ENCODE peak calls at places on chromosome 20, in ten cellular contexts. One of them, this sample, is unnamed.

GRCh38 chr20:59139998-59140397 is 23.6 kb upstream of the ZNF831 start:
- DNase-seq in HEK293T: no peak
- DNase-seq in ureter: no peak
- DNase-seq in T-helper 2 cell: no peak
- DNase-seq in stimulated activated CD4-positive, alpha-beta T cell treated with anti-CD3 and anti-CD28 coated beads, Interleukin-4, amount 100 ng/mL, for 24 hours: no peak
- DNase-seq in adipocyte: no peak
- DNase-seq in AG08396: no peak
- DNase-seq in activated naive CD4-positive, alpha-beta T cell treated with anti-CD3 and anti-CD28 coated beads for 36 hours: no peak
- DNase-seq in pancreas: no peak
- DNase-seq in NCI-H748 treated with DMSO at 0.1 percent for 48 hours: no peak
- DNase-seq in this sample: no peak

GRCh38 chr20:3910868-3911267 is 21.7 kb downstream of the PANK2 start:
- DNase-seq in pancreas: no peak
- DNase-seq in T-helper 2 cell: no peak
- DNase-seq in AG08396: no peak
- DNase-seq in ureter: no peak
- DNase-seq in activated naive CD4-positive, alpha-beta T cell treated with anti-CD3 and anti-CD28 coated beads for 36 hours: no peak
- DNase-seq in NCI-H748 treated with DMSO at 0.1 percent for 48 hours: no peak
- DNase-seq in adipocyte: no peak
- DNase-seq in stimulated activated CD4-positive, alpha-beta T cell treated with anti-CD3 and anti-CD28 coated beads, Interleukin-4, amount 100 ng/mL, for 24 hours: no peak
- DNase-seq in HEK293T: no peak
- DNase-seq in this sample: no peak

GRCh38 chr20:58570181-58570859 is 55.1 kb upstream of the APCDD1L start:
- DNase-seq in HEK293T: no peak
- DNase-seq in ureter: no peak
- DNase-seq in T-helper 2 cell: no peak
- DNase-seq in activated naive CD4-positive, alpha-beta T cell treated with anti-CD3 and anti-CD28 coated beads for 36 hours: no peak
- DNase-seq in NCI-H748 treated with DMSO at 0.1 percent for 48 hours: no peak
- DNase-seq in pancreas: no peak
- DNase-seq in adipocyte: peak
- DNase-seq in stimulated activated CD4-positive, alpha-beta T cell treated with anti-CD3 and anti-CD28 coated beads, Interleukin-4, amount 100 ng/mL, for 24 hours: no peak
- DNase-seq in AG08396: peak
- DNase-seq in this sample: no peak

GRCh38 chr20:63142933-63143332 is 73.0 kb downstream of the YTHDF1 start:
- DNase-seq in ureter: no peak
- DNase-seq in NCI-H748 treated with DMSO at 0.1 percent for 48 hours: no peak
- DNase-seq in T-helper 2 cell: no peak
- DNase-seq in stimulated activated CD4-positive, alpha-beta T cell treated with anti-CD3 and anti-CD28 coated beads, Interleukin-4, amount 100 ng/mL, for 24 hours: no peak
- DNase-seq in pancreas: no peak
- DNase-seq in AG08396: no peak
- DNase-seq in activated naive CD4-positive, alpha-beta T cell treated with anti-CD3 and anti-CD28 coated beads for 36 hours: no peak
- DNase-seq in HEK293T: no peak
- DNase-seq in adipocyte: no peak
- DNase-seq in this sample: no peak

GRCh38 chr20:1895674-1896496 is 678 bp downstream of the SIRPA start:
- DNase-seq in stimulated activated CD4-positive, alpha-beta T cell treated with anti-CD3 and anti-CD28 coated beads, Interleukin-4, amount 100 ng/mL, for 24 hours: no peak
- DNase-seq in T-helper 2 cell: no peak
- DNase-seq in HEK293T: no peak
- DNase-seq in activated naive CD4-positive, alpha-beta T cell treated with anti-CD3 and anti-CD28 coated beads for 36 hours: no peak
- DNase-seq in NCI-H748 treated with DMSO at 0.1 percent for 48 hours: no peak
- DNase-seq in ureter: no peak
- DNase-seq in adipocyte: peak
- DNase-seq in AG08396: peak
- DNase-seq in pancreas: no peak
- DNase-seq in this sample: no peak

GRCh38 chr20:34143951-34144350 is 31.9 kb upstream of the EIF2S2 start:
- DNase-seq in activated naive CD4-positive, alpha-beta T cell treated with anti-CD3 and anti-CD28 coated beads for 36 hours: no peak
- DNase-seq in ureter: no peak
- DNase-seq in AG08396: no peak
- DNase-seq in NCI-H748 treated with DMSO at 0.1 percent for 48 hours: no peak
- DNase-seq in adipocyte: no peak
- DNase-seq in T-helper 2 cell: no peak
- DNase-seq in stimulated activated CD4-positive, alpha-beta T cell treated with anti-CD3 and anti-CD28 coated beads, Interleukin-4, amount 100 ng/mL, for 24 hours: no peak
- DNase-seq in HEK293T: no peak
- DNase-seq in pancreas: no peak
- DNase-seq in this sample: no peak

GRCh38 chr20:20837574-20838021 is 125.2 kb upstream of the RALGAPA2 start:
- DNase-seq in NCI-H748 treated with DMSO at 0.1 percent for 48 hours: peak
- DNase-seq in ureter: peak
- DNase-seq in stimulated activated CD4-positive, alpha-beta T cell treated with anti-CD3 and anti-CD28 coated beads, Interleukin-4, amount 100 ng/mL, for 24 hours: peak
- DNase-seq in pancreas: peak
- DNase-seq in activated naive CD4-positive, alpha-beta T cell treated with anti-CD3 and anti-CD28 coated beads for 36 hours: peak
- DNase-seq in T-helper 2 cell: no peak
- DNase-seq in adipocyte: peak
- DNase-seq in AG08396: peak
- DNase-seq in HEK293T: peak
- DNase-seq in this sample: peak

GRCh38 chr20:18263723-18264122 is 24.6 kb upstream of the ZNF133 start:
- DNase-seq in stimulated activated CD4-positive, alpha-beta T cell treated with anti-CD3 and anti-CD28 coated beads, Interleukin-4, amount 100 ng/mL, for 24 hours: no peak
- DNase-seq in T-helper 2 cell: no peak
- DNase-seq in pancreas: peak
- DNase-seq in activated naive CD4-positive, alpha-beta T cell treated with anti-CD3 and anti-CD28 coated beads for 36 hours: no peak
- DNase-seq in HEK293T: no peak
- DNase-seq in adipocyte: no peak
- DNase-seq in NCI-H748 treated with DMSO at 0.1 percent for 48 hours: no peak
- DNase-seq in ureter: no peak
- DNase-seq in AG08396: no peak
- DNase-seq in this sample: no peak

GRCh38 chr20:39291301-39291700 is 329.2 kb downstream of the DHX35 start:
- DNase-seq in activated naive CD4-positive, alpha-beta T cell treated with anti-CD3 and anti-CD28 coated beads for 36 hours: no peak
- DNase-seq in pancreas: no peak
- DNase-seq in AG08396: no peak
- DNase-seq in ureter: no peak
- DNase-seq in adipocyte: no peak
- DNase-seq in T-helper 2 cell: no peak
- DNase-seq in HEK293T: no peak
- DNase-seq in NCI-H748 treated with DMSO at 0.1 percent for 48 hours: no peak
- DNase-seq in stimulated activated CD4-positive, alpha-beta T cell treated with anti-CD3 and anti-CD28 coated beads, Interleukin-4, amount 100 ng/mL, for 24 hours: no peak
- DNase-seq in this sample: no peak

GRCh38 chr20:25145131-25145530 is 50.4 kb upstream of the ENTPD6 start:
- DNase-seq in stimulated activated CD4-positive, alpha-beta T cell treated with anti-CD3 and anti-CD28 coated beads, Interleukin-4, amount 100 ng/mL, for 24 hours: no peak
- DNase-seq in ureter: no peak
- DNase-seq in pancreas: no peak
- DNase-seq in AG08396: no peak
- DNase-seq in adipocyte: no peak
- DNase-seq in activated naive CD4-positive, alpha-beta T cell treated with anti-CD3 and anti-CD28 coated beads for 36 hours: no peak
- DNase-seq in HEK293T: no peak
- DNase-seq in NCI-H748 treated with DMSO at 0.1 percent for 48 hours: no peak
- DNase-seq in T-helper 2 cell: no peak
- DNase-seq in this sample: no peak

GRCh38 chr20:50450961-50451752 is 59.0 kb upstream of the PTPN1 start:
- DNase-seq in stimulated activated CD4-positive, alpha-beta T cell treated with anti-CD3 and anti-CD28 coated beads, Interleukin-4, amount 100 ng/mL, for 24 hours: no peak
- DNase-seq in activated naive CD4-positive, alpha-beta T cell treated with anti-CD3 and anti-CD28 coated beads for 36 hours: peak
- DNase-seq in ureter: no peak
- DNase-seq in pancreas: no peak
- DNase-seq in adipocyte: peak
- DNase-seq in AG08396: no peak
- DNase-seq in NCI-H748 treated with DMSO at 0.1 percent for 48 hours: no peak
- DNase-seq in HEK293T: no peak
- DNase-seq in T-helper 2 cell: no peak
- DNase-seq in this sample: peak

GRCh38 chr20:38196592-38196991 is 31.5 kb upstream of the TGM2 start:
- DNase-seq in activated naive CD4-positive, alpha-beta T cell treated with anti-CD3 and anti-CD28 coated beads for 36 hours: no peak
- DNase-seq in T-helper 2 cell: no peak
- DNase-seq in NCI-H748 treated with DMSO at 0.1 percent for 48 hours: no peak
- DNase-seq in HEK293T: no peak
- DNase-seq in stimulated activated CD4-positive, alpha-beta T cell treated with anti-CD3 and anti-CD28 coated beads, Interleukin-4, amount 100 ng/mL, for 24 hours: no peak
- DNase-seq in ureter: no peak
- DNase-seq in adipocyte: peak
- DNase-seq in pancreas: peak
- DNase-seq in AG08396: no peak
- DNase-seq in this sample: no peak

This sample was measured in activated CD4-positive, alpha-beta T cell treated with anti-CD3 and anti-CD28 coated beads for 48 hours.